ENCODE peak calls at places on chromosomes 6 and 20, in nine cellular contexts. T is upper lobe of right lung, L is adrenal gland, C is heart right ventricle, F is dorsolateral prefrontal cortex, O is astrocyte, E is GM06990, R is K562, V is PC-3. G is an unnamed sample.

GRCh38 chr6:18528084-18528743 is 141.1 kb downstream of the RNF144B start:
- DNase-seq in L (no peak), F (no peak), R (no peak), C (no peak), V (peak; percentile 55), T (no peak), E (no peak), O (peak; percentile 6), G (no peak)

GRCh38 chr20:37230200-37230599 is 31.4 kb downstream of the GHRH start:
- DNase-seq in R (no peak), O (no peak), L (no peak), C (no peak), T (no peak), V (no peak), F (no peak), E (no peak), G (no peak)

GRCh38 chr20:34104059-34104458 is 8.0 kb downstream of the EIF2S2 start:
- DNase-seq in C (no peak), R (no peak), E (no peak), O (no peak), V (no peak), F (no peak), L (no peak), T (no peak), G (no peak)

GRCh38 chr20:62641749-62642665 is at the start of gene SLCO4A1:
- DNase-seq in V (peak; percentile 89), O (peak; percentile 23), E (peak; percentile 90), T (peak; percentile 82), C (peak; percentile 86), F (peak; percentile 72), L (peak; percentile 73), R (peak; percentile 99), G (no peak)

GRCh38 chr6:27582928-27583725 is 110.2 kb upstream of the ZNF184 start:
- DNase-seq in F (no peak), C (no peak), O (peak; percentile 46), L (no peak), V (peak; percentile 86), T (no peak), E (peak; percentile 84), R (peak; percentile 79), G (no peak)

GRCh38 chr6:150395388-150396009 is 26.7 kb downstream of the IYD start:
- DNase-seq in O (peak; percentile 34), F (peak; percentile 32), R (peak; percentile 69), E (peak; percentile 4), C (no peak), L (peak; percentile 47), T (no peak), V (peak; percentile 67), G (no peak)

GRCh38 chr6:149368065-149368464 is 32.0 kb upstream of the SUMO4 start:
- DNase-seq in F (no peak), V (no peak), O (no peak), C (no peak), T (no peak), R (no peak), E (no peak), L (no peak), G (no peak)

GRCh38 chr20:57957397-57958049 is 247.7 kb upstream of the PMEPA1 start:
- DNase-seq in V (no peak), R (no peak), T (no peak), E (no peak), C (no peak), O (peak; percentile 26), F (no peak), L (no peak), G (peak; percentile 60)

GRCh38 chr6:70396163-70396562 is 17.1 kb upstream of the FAM135A start:
- DNase-seq in R (no peak), L (no peak), T (no peak), E (no peak), V (no peak), C (no peak), F (no peak), O (no peak), G (no peak)

GRCh38 chr6:113486172-113486571 is 371.0 kb upstream of the MARCKS start:
- DNase-seq in V (no peak), F (no peak), R (no peak), E (no peak), O (no peak), T (no peak), C (no peak), L (no peak), G (no peak)

GRCh38 chr6:113489946-113490345 is 367.2 kb upstream of the MARCKS start:
- DNase-seq in R (no peak), T (no peak), F (no peak), V (no peak), C (no peak), E (no peak), L (no peak), O (no peak), G (no peak)

GRCh38 chr6:113490356-113490755 is 366.8 kb upstream of the MARCKS start:
- DNase-seq in T (no peak), V (peak; percentile 22), L (no peak), C (no peak), F (no peak), R (no peak), O (no peak), E (no peak), G (no peak)

GRCh38 chr6:113488061-113488460 is 369.1 kb upstream of the MARCKS start:
- DNase-seq in T (no peak), O (no peak), E (no peak), V (no peak), R (no peak), C (no peak), L (no peak), F (no peak), G (no peak)

DNA sequence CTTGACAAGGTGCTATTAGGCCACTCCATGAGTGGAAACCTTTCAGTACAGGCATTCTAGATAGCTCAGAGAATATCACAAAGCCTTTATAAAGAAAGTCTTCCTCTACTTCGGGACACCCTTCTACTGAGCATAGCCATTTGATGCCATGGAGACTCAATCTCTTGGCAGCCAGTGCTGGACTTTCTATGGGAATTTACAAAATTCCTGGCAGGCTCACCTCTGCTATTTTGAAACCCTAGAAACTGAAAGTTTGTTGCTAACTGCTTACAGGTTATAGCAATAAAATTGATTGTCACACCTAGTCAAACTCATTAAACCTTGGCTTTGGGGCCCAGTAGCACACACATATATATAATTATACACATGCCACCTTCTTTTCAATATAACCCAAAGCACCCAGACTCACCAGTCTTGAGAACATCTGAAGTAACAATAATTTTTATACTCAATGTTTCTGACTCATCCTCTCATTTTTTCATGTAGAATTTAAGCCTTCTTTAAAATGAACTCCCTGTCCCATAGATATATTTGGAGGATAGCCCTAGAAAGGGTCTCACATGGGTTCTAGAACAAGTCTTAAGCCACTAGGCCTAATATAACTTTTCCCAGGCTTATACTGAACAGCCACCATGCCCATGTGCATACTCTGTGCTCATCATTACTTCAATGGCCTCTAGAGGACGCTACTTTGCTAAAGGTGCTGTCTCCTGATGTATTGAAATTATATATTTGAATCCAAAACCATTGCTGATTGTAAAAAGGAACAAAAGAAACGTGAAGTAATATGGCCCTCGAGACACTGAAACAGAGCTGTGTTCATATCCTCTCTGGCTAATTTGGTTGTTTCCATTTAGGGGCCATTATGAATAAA is 368.1 kb upstream of the MARCKS start:
- DNase-seq in L (no peak), F (no peak), T (no peak), V (no peak), O (no peak), C (no peak), R (no peak), E (no peak), G (no peak)
- TF ChIP-seq CTCF in L (no peak), F (no peak), T (no peak), V (peak; percentile 33), O (no peak), C (no peak), R (peak; percentile 14), E (peak; percentile 19), G (no peak)

GRCh38 chr6:148186916-148187315 is 155.7 kb upstream of the SASH1 start:
- DNase-seq in R (no peak), L (no peak), E (no peak), T (no peak), F (no peak), O (no peak), C (no peak), V (no peak), G (no peak)
- H3K4me3 ChIP-seq in R (no peak overlapping the region), L (no peak overlapping the region), E (no peak overlapping the region), T (no peak overlapping the region), F (no peak overlapping the region), O (no peak overlapping the region), C (no peak overlapping the region), V (no peak overlapping the region), G (no peak overlapping the region)

GRCh38 chr6:41547799-41548097 is 1.6 kb downstream of the FOXP4 start:
- DNase-seq in F (no peak), V (peak; percentile 12), O (no peak), T (no peak), R (no peak), E (no peak), L (no peak), C (no peak), G (no peak)

GRCh38 chr6:41545174-41545702 is 943 bp upstream of the FOXP4 start:
- DNase-seq in E (no peak), F (no peak), V (no peak), R (peak; percentile 54), O (no peak), T (no peak), C (no peak), L (no peak), G (no peak)

GRCh38 chr6:41546866-41547798 is 951 bp downstream of the FOXP4 start:
- DNase-seq in C (no peak), O (peak; percentile 26), T (peak; percentile 80), R (peak; percentile 62), L (peak; percentile 42), V (peak; percentile 33), F (no peak), E (peak; percentile 51), G (no peak)

GRCh38 chr6:41546475-41546865 is 289 bp downstream of the FOXP4 start:
- DNase-seq in V (peak; percentile 50), E (no peak), F (no peak), L (no peak), T (no peak), R (no peak), O (peak; percentile 22), C (no peak), G (no peak)

GRCh38 chr6:41545703-41546474 is at the start of gene FOXP4:
- DNase-seq in O (peak; percentile 96), F (peak; percentile 88), T (peak; percentile 94), V (peak; percentile 90), C (peak; percentile 89), R (peak; percentile 95), E (peak; percentile 91), L (peak; percentile 93), G (peak; percentile 60)
- H3K27me3 ChIP-seq in O (peaks cover 2% of the 10 kb centered on the region), F (no peaks in the 10 kb centered on the region), T (no peaks in the 10 kb centered on the region), V (no peaks in the 10 kb centered on the region), C (no peaks in the 10 kb centered on the region), R (no peaks in the 10 kb centered on the region), E (no peaks in the 10 kb centered on the region), L (no peaks in the 10 kb centered on the region), G (no peaks in the 10 kb centered on the region)

GRCh38 chr20:41746635-41747034 is 128.5 kb upstream of the CHD6 start:
- DNase-seq in O (no peak), L (no peak), F (no peak), C (no peak), E (no peak), T (no peak), V (peak; percentile 7), R (no peak), G (no peak)
- TF ChIP-seq CTCF in O (no peak), L (no peak), F (no peak), C (no peak), E (peak; percentile 44), T (no peak), V (no peak), R (peak; percentile 42), G (no peak)

G was measured in kidney epithelial cell.